ENCODE peak calls at places on chromosomes 12 and 14, in four cellular contexts. One of them, this sample, is unnamed.

GRCh38 chr14:32224731-32225377 is 21.8 kb upstream of the RNU6-8 start:
- DNase-seq in K562: peak; percentile 28
- DNase-seq in HepG2: peak; percentile 68
- DNase-seq in GM12878: no peak
- DNase-seq in this sample: peak; percentile 68

GRCh38 chr12:81300454-81300853 is 222.6 kb downstream of the ACSS3 start:
- DNase-seq in GM12878: no peak
- DNase-seq in K562: no peak
- DNase-seq in HepG2: no peak
- DNase-seq in this sample: no peak

GRCh38 chr12:51036165-51036765 is 10.1 kb upstream of the SLC11A2 start:
- DNase-seq in HepG2: peak; percentile 28
- DNase-seq in K562: no peak
- DNase-seq in GM12878: no peak
- DNase-seq in this sample: no peak

GRCh38 chr12:127479256-127479655 is 787.7 kb upstream of the TMEM132C start:
- DNase-seq in GM12878: no peak
- DNase-seq in K562: no peak
- DNase-seq in HepG2: no peak
- DNase-seq in this sample: no peak

GRCh38 chr14:99248761-99249171 is 23.2 kb downstream of the BCL11B start:
- DNase-seq in HepG2: no peak
- DNase-seq in GM12878: no peak
- DNase-seq in K562: no peak
- DNase-seq in this sample: no peak

GRCh38 chr12:118064608-118065007 is 3.6 kb upstream of the WSB2 start:
- DNase-seq in HepG2: no peak
- DNase-seq in GM12878: no peak
- DNase-seq in K562: no peak
- DNase-seq in this sample: no peak

GRCh38 chr12:104747956-104748355 is 210.1 kb downstream of the SLC41A2 start:
- DNase-seq in HepG2: no peak
- DNase-seq in K562: no peak
- DNase-seq in GM12878: no peak
- DNase-seq in this sample: no peak

GRCh38 chr12:20443216-20443615 is 74.9 kb downstream of the PDE3A start:
- DNase-seq in K562: no peak
- DNase-seq in HepG2: no peak
- DNase-seq in GM12878: no peak
- DNase-seq in this sample: no peak

GRCh38 chr12:18382486-18382885 is 121.2 kb downstream of the PIK3C2G start:
- DNase-seq in HepG2: no peak
- DNase-seq in GM12878: no peak
- DNase-seq in K562: no peak
- DNase-seq in this sample: no peak

GRCh38 chr14:94593376-94593748 is 12.1 kb downstream of the SERPINA5 start:
- DNase-seq in HepG2: no peak
- DNase-seq in GM12878: no peak
- DNase-seq in K562: no peak
- DNase-seq in this sample: no peak

GRCh38 chr14:23485311-23485710 is 15.8 kb downstream of the NGDN start:
- DNase-seq in HepG2: no peak
- DNase-seq in GM12878: no peak
- DNase-seq in K562: no peak
- DNase-seq in this sample: no peak

GRCh38 chr14:23483216-23483854 is 13.8 kb downstream of the NGDN start:
- DNase-seq in GM12878: no peak
- DNase-seq in K562: peak; percentile 50
- DNase-seq in HepG2: peak; percentile 69
- DNase-seq in this sample: peak; percentile 40

GRCh38 chr14:23486116-23486515 is 16.6 kb downstream of the NGDN start:
- DNase-seq in HepG2: no peak
- DNase-seq in GM12878: no peak
- DNase-seq in K562: no peak
- DNase-seq in this sample: no peak

GRCh38 chr14:23482814-23483128 is 13.3 kb downstream of the NGDN start:
- DNase-seq in HepG2: no peak
- DNase-seq in K562: no peak
- DNase-seq in GM12878: no peak
- DNase-seq in this sample: no peak

DNA sequence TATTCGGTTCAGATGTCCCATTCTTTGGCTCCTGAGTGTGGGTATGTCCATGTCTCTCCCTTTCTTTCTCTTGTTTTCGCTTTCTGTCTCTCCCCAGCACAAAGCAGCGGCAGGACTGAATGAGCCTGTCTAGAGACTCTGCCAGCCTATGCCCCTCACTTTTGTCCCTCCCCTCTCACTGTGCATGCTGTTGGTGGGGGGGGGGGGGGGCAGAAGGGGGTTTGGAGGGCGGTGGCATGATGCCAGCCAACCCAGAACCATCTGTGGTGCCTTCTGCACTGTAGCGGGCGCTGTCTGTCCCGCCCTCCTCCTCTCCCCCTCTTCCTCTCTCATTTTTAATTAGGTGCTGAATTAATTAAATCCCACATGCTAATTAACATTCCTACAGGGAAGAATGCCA is 17.7 kb downstream of the NGDN start:
- DNase-seq in GM12878: no peak
- DNase-seq in HepG2: no peak
- DNase-seq in K562: no peak
- DNase-seq in this sample: no peak
- TF ChIP-seq MYC in GM12878: no peak
- TF ChIP-seq MYC in HepG2: no peak
- TF ChIP-seq MYC in K562: no peak
- TF ChIP-seq MYC in this sample: no peak

DNA sequence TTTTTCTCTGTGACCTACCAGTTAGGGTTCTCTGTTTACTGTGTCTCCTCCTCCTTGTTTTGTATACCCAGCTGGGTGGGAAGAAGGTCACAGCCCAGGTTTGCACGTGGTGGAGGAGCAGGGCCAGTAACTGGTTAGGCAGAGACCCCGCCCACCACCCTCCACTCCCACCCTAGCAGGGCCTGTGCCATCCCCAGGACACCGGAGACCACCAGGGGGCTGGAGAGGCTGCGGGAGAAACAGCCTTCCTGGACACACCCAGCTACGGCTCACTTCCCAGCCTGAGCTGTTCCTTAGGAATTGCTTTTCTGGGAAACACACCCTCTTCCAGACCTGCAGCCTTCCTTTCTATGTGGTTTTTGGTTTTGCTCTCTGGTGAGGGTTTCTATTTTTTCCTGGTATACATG is 21.1 kb downstream of the BDKRB2 start:
- DNase-seq in K562: no peak
- DNase-seq in HepG2: peak; percentile 7
- DNase-seq in GM12878: no peak
- DNase-seq in this sample: no peak
- TF ChIP-seq USF2 in K562: no peak
- TF ChIP-seq USF2 in HepG2: no peak
- TF ChIP-seq USF2 in GM12878: no peak
- TF ChIP-seq USF2 in this sample: no peak

GRCh38 chr14:61854898-61855297 is 92.7 kb downstream of the SNAPC1 start:
- DNase-seq in HepG2: no peak
- DNase-seq in K562: no peak
- DNase-seq in GM12878: no peak
- DNase-seq in this sample: no peak

GRCh38 chr14:61864329-61864898 is 102.2 kb downstream of the SNAPC1 start:
- DNase-seq in HepG2: no peak
- DNase-seq in K562: no peak
- DNase-seq in GM12878: no peak
- DNase-seq in this sample: no peak

GRCh38 chr14:61861320-61861865 is 99.2 kb downstream of the SNAPC1 start:
- DNase-seq in K562: no peak
- DNase-seq in GM12878: no peak
- DNase-seq in HepG2: peak; percentile 36
- DNase-seq in this sample: no peak

DNA sequence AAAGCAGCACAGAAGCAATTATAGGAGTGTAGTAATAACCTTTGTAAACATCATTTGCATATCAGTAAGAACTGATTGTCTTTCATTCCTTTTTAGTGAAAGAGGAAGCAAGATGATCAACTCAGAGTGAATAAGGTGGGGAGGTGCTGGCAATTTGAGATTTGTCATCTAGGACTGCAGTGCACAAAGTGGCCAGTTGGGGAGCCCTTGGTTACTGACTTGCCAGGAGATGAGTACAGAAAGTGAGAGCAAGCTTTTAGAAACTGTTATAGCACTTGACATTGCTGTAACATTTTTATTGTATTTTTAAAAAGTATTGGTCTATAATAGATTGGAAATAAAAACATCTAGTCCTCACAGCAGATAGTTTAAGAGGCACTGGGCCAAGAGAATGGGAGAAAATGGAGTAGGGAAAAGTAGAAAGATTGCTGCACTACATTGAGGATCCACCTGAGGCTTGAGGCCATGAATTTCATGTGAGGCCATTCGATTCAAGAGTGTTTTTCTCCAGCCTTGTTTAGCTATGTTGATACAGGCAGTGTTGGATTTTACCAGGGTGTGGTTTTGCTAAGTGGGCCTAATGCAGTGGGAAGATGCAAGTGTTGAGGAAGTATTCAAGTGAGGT is 98.2 kb downstream of the SNAPC1 start:
- DNase-seq in GM12878: peak; percentile 44
- DNase-seq in HepG2: peak; percentile 34
- DNase-seq in K562: peak; percentile 54
- DNase-seq in this sample: peak; percentile 50
- TF ChIP-seq ESRRA in GM12878: no peak
- TF ChIP-seq ESRRA in HepG2: no peak
- TF ChIP-seq ESRRA in K562: no peak
- TF ChIP-seq ESRRA in this sample: no peak

DNA sequence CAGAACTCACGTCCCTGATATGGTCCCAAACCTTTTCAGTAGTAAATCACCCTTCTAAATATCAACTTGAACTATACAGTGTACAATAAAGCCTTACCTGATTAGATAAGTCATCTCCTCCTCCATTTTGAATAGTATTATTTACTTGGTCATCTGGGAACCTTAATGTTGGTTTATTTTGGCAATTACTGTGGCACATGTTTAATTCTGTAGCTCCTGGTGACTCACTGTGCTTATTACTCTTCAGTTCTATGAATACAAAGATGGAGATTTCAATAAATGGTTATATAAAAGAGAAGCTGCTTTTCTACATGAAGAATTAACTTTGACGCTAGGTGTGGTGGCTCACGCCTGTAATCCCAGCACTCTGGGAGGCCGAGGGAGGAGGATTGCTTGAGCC is 25.4 kb downstream of the MIS18BP1 start:
- DNase-seq in K562: no peak
- DNase-seq in GM12878: no peak
- DNase-seq in HepG2: no peak
- DNase-seq in this sample: no peak
- TF ChIP-seq MYC in K562: no peak
- TF ChIP-seq MYC in GM12878: no peak
- TF ChIP-seq MYC in HepG2: no peak
- TF ChIP-seq MYC in this sample: no peak

GRCh38 chr14:69993326-69993725 is 114.1 kb downstream of the SMOC1 start:
- DNase-seq in K562: no peak
- DNase-seq in GM12878: no peak
- DNase-seq in HepG2: no peak
- DNase-seq in this sample: no peak
- TF ChIP-seq USF2 in K562: no peak
- TF ChIP-seq USF2 in GM12878: no peak
- TF ChIP-seq USF2 in HepG2: no peak
- TF ChIP-seq USF2 in this sample: no peak

This sample was measured in A549.